ENCODE peak calls at places on chromosomes 1 and 21, in eight cellular contexts. B, Z, E, I, M, U, O and R are unnamed samples. For H3K36me3, the result is how much of the 10 kb centered on the place peaks cover.

GRCh38 chr1:26471498-26472329 is 526 bp upstream of the HMGN2 start:
- DNase-seq in B (peak), Z (peak), E (peak), I (peak), M (peak), U (peak), O (peak), R (peak)

GRCh38 chr1:36866168-36866814 is 168.0 kb downstream of the GRIK3 start:
- DNase-seq in B (no peak), Z (no peak), E (no peak), I (peak), M (no peak), U (no peak), O (no peak), R (no peak)

GRCh38 chr1:212062832-212063438 is 27.4 kb downstream of the DTL start:
- DNase-seq in B (no peak), Z (no peak), E (peak), I (no peak), M (peak), U (no peak), O (peak), R (no peak)

GRCh38 chr1:220787069-220787614 is 429 bp downstream of the MTARC1 start:
- DNase-seq in B (no peak), Z (peak), E (no peak), I (peak), M (no peak), U (no peak), O (no peak), R (peak)

GRCh38 chr1:35539073-35539823 is 18.0 kb downstream of the KIAA0319L start:
- DNase-seq in B (no peak), Z (no peak), E (no peak), I (no peak), M (no peak), U (no peak), O (no peak), R (no peak)

GRCh38 chr1:12178511-12178910 is 11.7 kb downstream of the TNFRSF1B start:
- DNase-seq in B (no peak), Z (no peak), E (no peak), I (no peak), M (no peak), U (no peak), O (no peak), R (no peak)

GRCh38 chr1:97906567-97907228 is 14.1 kb downstream of the DPYD start:
- DNase-seq in B (no peak), Z (no peak), E (no peak), I (peak), M (peak), U (no peak), O (peak), R (peak)

GRCh38 chr1:191993549-191993948 is 164.7 kb upstream of the RGS18 start:
- DNase-seq in B (no peak), Z (no peak), E (no peak), I (no peak), M (peak), U (no peak), O (peak), R (no peak)

GRCh38 chr1:222263791-222264190 is 284.1 kb downstream of the HHIPL2 start:
- DNase-seq in B (no peak), Z (no peak), E (no peak), I (no peak), M (no peak), U (no peak), O (peak), R (no peak)

GRCh38 chr1:206905295-206906164 is 8.3 kb downstream of the IL24 start:
- DNase-seq in B (peak), Z (no peak), E (no peak), I (no peak), M (peak), U (no peak), O (peak), R (no peak)

GRCh38 chr21:30839304-30839703 is 9.7 kb upstream of the KRTAP7-1 start:
- DNase-seq in B (no peak), Z (no peak), E (peak), I (no peak), M (no peak), U (no peak), O (no peak), R (no peak)

GRCh38 chr21:34345892-34346291 is 17.9 kb upstream of the KCNE2 start:
- DNase-seq in B (peak), Z (no peak), E (no peak), I (no peak), M (peak), U (no peak), O (peak), R (no peak)

GRCh38 chr1:109322974-109323373 is 16.2 kb upstream of the MYBPHL start:
- DNase-seq in B (no peak), Z (no peak), E (no peak), I (no peak), M (no peak), U (no peak), O (no peak), R (no peak)

GRCh38 chr1:30034627-30035521 is 688.5 kb downstream of the MATN1 start:
- DNase-seq in B (no peak), Z (no peak), E (no peak), I (no peak), M (peak), U (no peak), O (peak), R (no peak)

GRCh38 chr1:15341634-15342375 is 67.9 kb upstream of the EFHD2 start:
- DNase-seq in B (peak), Z (no peak), E (no peak), I (no peak), M (peak), U (no peak), O (peak), R (no peak)

GRCh38 chr1:72186733-72187307 is 95.5 kb downstream of the NEGR1 start:
- DNase-seq in B (no peak), Z (no peak), E (no peak), I (no peak), M (peak), U (no peak), O (peak), R (no peak)

GRCh38 chr1:200900877-200901276 is 6.2 kb downstream of the INAVA start:
- DNase-seq in B (no peak), Z (no peak), E (peak), I (no peak), M (no peak), U (no peak), O (no peak), R (no peak)

GRCh38 chr1:17440074-17440826 is 773 bp upstream of the RCC2 start:
- DNase-seq in B (no peak), Z (no peak), E (no peak), I (no peak), M (peak), U (no peak), O (no peak), R (no peak)

GRCh38 chr1:64743954-64744491 is 852 bp upstream of the RAVER2 start:
- DNase-seq in B (no peak), Z (no peak), E (no peak), I (no peak), M (no peak), U (no peak), O (no peak), R (no peak)

GRCh38 chr1:6094801-6095505 is 49.3 kb downstream of the KCNAB2 start:
- DNase-seq in B (no peak), Z (no peak), E (no peak), I (peak), M (no peak), U (no peak), O (no peak), R (no peak)

GRCh38 chr1:19347538-19348177 is 35.5 kb downstream of the SLC66A1 start:
- DNase-seq in B (no peak), Z (no peak), E (no peak), I (no peak), M (no peak), U (no peak), O (no peak), R (no peak)

GRCh38 chr1:208164609-208165008 is 79.6 kb downstream of the PLXNA2 start:
- DNase-seq in B (no peak), Z (no peak), E (peak), I (no peak), M (no peak), U (no peak), O (no peak), R (no peak)

GRCh38 chr1:56064705-56065104 is 514.7 kb downstream of the PLPP3 start:
- DNase-seq in B (peak), Z (no peak), E (no peak), I (no peak), M (peak), U (no peak), O (peak), R (no peak)
- H3K36me3 ChIP-seq in B (under half), Z (under half), E (under half), I (under half), M (under half), U (under half), O (under half), R (under half)

GRCh38 chr21:25421327-25422028 is 185.8 kb downstream of the MRPL39 start:
- DNase-seq in B (no peak), Z (no peak), E (no peak), I (no peak), M (peak), U (no peak), O (peak), R (no peak)
- TF ChIP-seq CTCF in B (peak), Z (no peak), E (no peak), I (peak), M (peak), U (peak), O (peak), R (peak)

GRCh38 chr21:46518983-46519583 is 60.4 kb downstream of the DIP2A start:
- DNase-seq in B (no peak), Z (no peak), E (peak), I (no peak), M (peak), U (no peak), O (peak), R (no peak)
- H3K36me3 ChIP-seq in B (under half), Z (under half), E (under half), I (under half), M (under half), U (under half), O (under half), R (under half)

GRCh38 chr1:238953448-238953847 is 432.9 kb upstream of the CHRM3 start:
- DNase-seq in B (no peak), Z (no peak), E (no peak), I (no peak), M (no peak), U (no peak), O (no peak), R (no peak)

GRCh38 chr1:238954865-238955264 is 431.5 kb upstream of the CHRM3 start:
- DNase-seq in B (no peak), Z (no peak), E (no peak), I (no peak), M (no peak), U (no peak), O (no peak), R (no peak)

GRCh38 chr1:238950786-238951185 is 435.6 kb upstream of the CHRM3 start:
- DNase-seq in B (no peak), Z (no peak), E (no peak), I (no peak), M (no peak), U (no peak), O (no peak), R (no peak)

GRCh38 chr1:238955934-238956333 is 430.4 kb upstream of the CHRM3 start:
- DNase-seq in B (no peak), Z (no peak), E (no peak), I (no peak), M (no peak), U (no peak), O (no peak), R (no peak)

GRCh38 chr1:238951809-238952208 is 434.6 kb upstream of the CHRM3 start:
- DNase-seq in B (no peak), Z (no peak), E (no peak), I (no peak), M (peak), U (no peak), O (peak), R (no peak)
- TF ChIP-seq CTCF in B (peak), Z (no peak), E (no peak), I (no peak), M (peak), U (no peak), O (peak), R (no peak)

GRCh38 chr21:38120984-38121855 is 135.6 kb upstream of the KCNJ15 start:
- DNase-seq in B (no peak), Z (no peak), E (peak), I (no peak), M (no peak), U (no peak), O (no peak), R (no peak)
- H3K36me3 ChIP-seq in B (under half), Z (under half), E (under half), I (under half), M (under half), U (under half), O (under half), R (under half)

GRCh38 chr1:86419277-86419903 is 4.6 kb upstream of the CLCA2 start:
- DNase-seq in B (no peak), Z (no peak), E (peak), I (no peak), M (peak), U (no peak), O (no peak), R (no peak)
- TF ChIP-seq CTCF in B (peak), Z (no peak), E (peak), I (peak), M (peak), U (no peak), O (peak), R (peak)

DNA sequence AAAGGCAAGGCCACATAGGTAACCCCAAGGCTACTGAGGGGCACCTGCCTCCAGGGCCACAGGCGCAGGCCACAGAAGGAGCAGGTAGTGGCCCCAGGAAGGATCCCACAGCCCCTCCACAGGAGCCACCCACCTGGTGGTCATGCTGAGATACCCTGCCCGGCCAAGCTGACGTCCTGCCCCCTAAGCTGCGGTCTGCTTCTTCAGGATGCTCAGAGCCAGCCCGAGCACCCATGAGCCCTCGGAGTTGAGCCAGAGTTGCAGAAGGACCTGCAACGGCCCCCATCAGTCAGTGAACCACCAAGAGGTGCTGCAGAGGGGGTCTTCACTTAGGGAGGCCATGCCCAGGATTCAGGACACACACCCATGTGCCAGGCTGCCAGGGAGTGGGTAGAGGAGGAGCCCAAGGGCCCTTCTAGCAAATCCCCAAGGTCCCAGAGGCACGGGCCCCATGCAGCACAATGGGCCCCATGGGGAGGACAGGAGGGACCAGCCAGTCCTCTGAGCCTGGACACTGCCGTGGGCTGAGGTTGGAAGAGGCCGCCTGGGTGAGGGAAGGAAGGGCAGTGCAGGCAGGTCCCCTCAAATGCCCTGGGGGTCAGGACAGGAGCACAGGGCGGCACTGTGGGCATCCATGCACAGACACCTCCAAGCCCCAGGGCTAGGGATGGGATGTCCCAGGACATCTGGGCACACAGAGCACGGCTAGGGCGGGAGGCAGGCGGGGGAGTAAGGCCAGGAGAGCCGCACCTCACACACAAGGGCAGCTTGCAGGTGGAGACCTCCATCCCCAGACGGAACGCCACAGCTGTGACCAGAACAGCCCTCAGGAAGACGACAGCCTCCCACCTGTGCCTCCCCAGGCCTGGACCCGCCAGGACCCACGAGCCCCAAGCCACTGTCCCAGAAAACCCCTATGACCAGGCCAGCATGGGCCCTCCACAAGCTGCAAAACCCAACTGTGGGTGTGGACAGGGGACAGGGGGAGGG is 20.5 kb downstream of the WNT9A start:
- DNase-seq in B (no peak), Z (no peak), E (no peak), I (peak), M (no peak), U (no peak), O (no peak), R (peak)
- H3K36me3 ChIP-seq in B (under half), Z (under half), E (under half), I (under half), M (under half), U (under half), O (under half), R (under half)

GRCh38 chr1:205458777-205459566 is 3.1 kb upstream of the BLACAT1 start:
- DNase-seq in B (no peak), Z (peak), E (peak), I (no peak), M (peak), U (no peak), O (peak), R (no peak)

GRCh38 chr1:205456868-205457724 is 1.3 kb upstream of the BLACAT1 start:
- DNase-seq in B (no peak), Z (no peak), E (peak), I (no peak), M (no peak), U (no peak), O (no peak), R (no peak)

GRCh38 chr1:205455581-205456382 is at the start of gene BLACAT1:
- DNase-seq in B (no peak), Z (no peak), E (no peak), I (no peak), M (no peak), U (no peak), O (no peak), R (no peak)

GRCh38 chr1:205454903-205455335 is 926 bp downstream of the BLACAT1 start:
- DNase-seq in B (no peak), Z (no peak), E (no peak), I (no peak), M (no peak), U (no peak), O (no peak), R (no peak)

DNA sequence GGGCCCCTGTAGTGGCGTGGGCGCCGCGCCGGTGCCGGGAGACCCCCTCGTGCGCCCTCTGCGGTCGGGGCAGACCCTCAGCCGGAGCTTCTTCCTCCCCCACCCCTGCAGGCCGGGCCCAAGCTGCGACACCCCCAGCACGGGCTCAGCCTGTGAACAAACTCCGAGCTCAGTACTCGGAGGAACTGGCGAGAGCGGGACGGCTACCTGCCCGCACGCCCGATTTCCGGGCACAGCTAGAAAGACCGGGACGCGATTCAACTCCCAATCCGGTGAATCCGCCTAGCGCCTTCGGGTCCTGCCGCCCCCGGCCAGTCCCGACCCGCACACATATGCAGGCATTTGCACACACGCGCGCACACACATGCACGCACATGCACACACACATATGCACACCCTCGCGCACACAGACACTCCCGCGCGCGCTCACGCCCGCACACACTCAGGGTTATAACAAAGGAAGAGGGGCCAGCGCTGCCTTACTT is 580 bp upstream of the BLACAT1 start:
- DNase-seq in B (no peak), Z (no peak), E (no peak), I (no peak), M (no peak), U (no peak), O (no peak), R (no peak)
- TF ChIP-seq CTCF in B (no peak), Z (no peak), E (no peak), I (no peak), M (no peak), U (no peak), O (no peak), R (no peak)

GRCh38 chr1:93129507-93130099 is 50.5 kb downstream of the MTF2 start:
- DNase-seq in B (no peak), Z (no peak), E (no peak), I (no peak), M (no peak), U (no peak), O (no peak), R (no peak)

GRCh38 chr1:93123141-93123783 is 44.2 kb downstream of the MTF2 start:
- DNase-seq in B (no peak), Z (no peak), E (no peak), I (no peak), M (peak), U (no peak), O (peak), R (no peak)

GRCh38 chr1:93120614-93121013 is 41.5 kb downstream of the MTF2 start:
- DNase-seq in B (no peak), Z (no peak), E (no peak), I (no peak), M (no peak), U (no peak), O (no peak), R (no peak)

GRCh38 chr1:93124556-93125368 is 45.7 kb downstream of the MTF2 start:
- DNase-seq in B (no peak), Z (no peak), E (no peak), I (no peak), M (no peak), U (no peak), O (no peak), R (no peak)
- H3K36me3 ChIP-seq in B (under half), Z (under half), E (half or more), I (under half), M (under half), U (under half), O (under half), R (under half)

GRCh38 chr1:100353073-100353801 is 931 bp downstream of the CDC14A start:
- DNase-seq in B (no peak), Z (no peak), E (peak), I (peak), M (peak), U (no peak), O (no peak), R (peak)

GRCh38 chr1:100352267-100353072 is at the start of gene CDC14A:
- DNase-seq in B (peak), Z (peak), E (peak), I (peak), M (peak), U (peak), O (peak), R (peak)

GRCh38 chr1:100349276-100349675 is 3.0 kb upstream of the CDC14A start:
- DNase-seq in B (no peak), Z (no peak), E (no peak), I (no peak), M (no peak), U (no peak), O (no peak), R (no peak)

GRCh38 chr1:100350787-100351094 is 1.6 kb upstream of the CDC14A start:
- DNase-seq in B (no peak), Z (no peak), E (no peak), I (no peak), M (no peak), U (no peak), O (no peak), R (no peak)

DNA sequence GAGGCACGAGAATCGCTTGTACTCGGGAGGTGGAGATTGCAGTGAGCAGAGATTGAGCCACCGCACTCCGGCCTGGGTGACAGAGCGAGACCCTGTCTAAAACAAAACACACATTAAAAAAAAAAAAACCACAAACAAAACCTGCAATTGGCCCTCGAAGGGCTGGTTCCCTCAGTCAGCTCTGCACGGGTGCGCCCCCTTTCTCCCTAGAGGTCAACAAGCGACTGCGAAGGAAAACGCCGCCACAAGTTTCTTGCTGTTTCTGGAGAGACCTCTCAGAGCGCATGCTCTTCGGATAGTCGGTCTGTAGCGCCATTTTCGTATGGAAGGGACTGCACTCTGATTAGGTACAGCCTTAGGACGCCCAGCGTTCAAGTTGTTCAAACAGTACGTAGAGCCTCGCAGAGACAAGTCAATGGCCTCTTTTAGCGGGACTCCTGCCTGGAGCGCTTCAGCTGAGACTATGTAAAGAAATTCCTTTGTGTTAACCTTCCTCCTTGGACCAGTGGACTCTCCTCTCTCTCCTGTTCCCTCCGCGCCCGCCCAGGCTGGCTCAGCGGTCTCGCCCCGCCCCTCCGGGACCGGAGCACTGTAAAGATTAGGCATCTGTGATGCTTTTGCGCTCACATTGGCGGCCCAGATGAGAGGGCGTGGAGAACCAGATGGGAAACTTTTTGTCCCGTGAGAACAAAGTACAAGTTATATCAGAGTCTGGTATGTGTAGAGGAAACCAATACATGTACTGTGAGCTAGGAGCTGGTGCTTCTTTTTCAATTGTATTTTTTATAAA is 1.0 kb upstream of the CDC14A start:
- DNase-seq in B (peak), Z (peak), E (peak), I (peak), M (peak), U (peak), O (peak), R (peak)
- TF ChIP-seq CTCF in B (peak), Z (no peak), E (peak), I (peak), M (no peak), U (no peak), O (no peak), R (no peak)